ENCODE peak calls at places on chromosomes 4 and X, in eight cellular contexts. One of them, this sample, is unnamed.

GRCh38 chr4:74428278-74428677 is 16.7 kb upstream of the AREG start:
- DNase-seq in breast epithelium: no peak
- DNase-seq in sigmoid colon: no peak
- DNase-seq in upper lobe of left lung: no peak
- DNase-seq in HCT116: no peak
- DNase-seq in HepG2: no peak
- DNase-seq in esophagus muscularis mucosa: no peak
- DNase-seq in A549: no peak
- DNase-seq in this sample: no peak

GRCh38 chr4:40238008-40238699 is 41.3 kb downstream of the RHOH start:
- DNase-seq in breast epithelium: no peak
- DNase-seq in sigmoid colon: no peak
- DNase-seq in upper lobe of left lung: no peak
- DNase-seq in HCT116: no peak
- DNase-seq in HepG2: no peak
- DNase-seq in esophagus muscularis mucosa: no peak
- DNase-seq in A549: no peak
- DNase-seq in this sample: no peak

GRCh38 chrX:56066016-56066415 is 166.1 kb upstream of the KLF8 start:
- DNase-seq in breast epithelium: no peak
- DNase-seq in sigmoid colon: no peak
- DNase-seq in upper lobe of left lung: no peak
- DNase-seq in HCT116: no peak
- DNase-seq in HepG2: no peak
- DNase-seq in esophagus muscularis mucosa: no peak
- DNase-seq in A549: no peak
- DNase-seq in this sample: no peak

GRCh38 chr4:121484633-121485032 is 103.8 kb upstream of the QRFPR start:
- DNase-seq in breast epithelium: no peak
- DNase-seq in sigmoid colon: no peak
- DNase-seq in upper lobe of left lung: peak; percentile 50
- DNase-seq in HCT116: peak; percentile 29
- DNase-seq in HepG2: peak; percentile 36
- DNase-seq in esophagus muscularis mucosa: no peak
- DNase-seq in A549: peak; percentile 38
- DNase-seq in this sample: peak; percentile 36

GRCh38 chr4:160247091-160247656 is 1144.3 kb downstream of the RAPGEF2 start:
- DNase-seq in breast epithelium: no peak
- DNase-seq in sigmoid colon: no peak
- DNase-seq in upper lobe of left lung: no peak
- DNase-seq in HCT116: no peak
- DNase-seq in HepG2: no peak
- DNase-seq in esophagus muscularis mucosa: no peak
- DNase-seq in A549: no peak
- DNase-seq in this sample: no peak

GRCh38 chrX:19514791-19515614 is at the start of gene MAP3K15:
- DNase-seq in breast epithelium: no peak
- DNase-seq in sigmoid colon: no peak
- DNase-seq in upper lobe of left lung: peak; percentile 42
- DNase-seq in HCT116: no peak
- DNase-seq in HepG2: peak; percentile 13
- DNase-seq in esophagus muscularis mucosa: no peak
- DNase-seq in A549: peak; percentile 70
- DNase-seq in this sample: no peak

GRCh38 chr4:142314686-142315085 is 531.4 kb downstream of the INPP4B start:
- DNase-seq in breast epithelium: no peak
- DNase-seq in sigmoid colon: no peak
- DNase-seq in upper lobe of left lung: peak; percentile 24
- DNase-seq in HCT116: no peak
- DNase-seq in HepG2: no peak
- DNase-seq in esophagus muscularis mucosa: no peak
- DNase-seq in A549: no peak
- DNase-seq in this sample: no peak

GRCh38 chr4:109465065-109465464 is 31.4 kb downstream of the SEC24B start:
- DNase-seq in breast epithelium: no peak
- DNase-seq in sigmoid colon: no peak
- DNase-seq in upper lobe of left lung: no peak
- DNase-seq in HCT116: no peak
- DNase-seq in HepG2: no peak
- DNase-seq in esophagus muscularis mucosa: no peak
- DNase-seq in A549: no peak
- DNase-seq in this sample: no peak

GRCh38 chr4:3478446-3479357 is 15.6 kb downstream of the DOK7 start:
- DNase-seq in breast epithelium: no peak
- DNase-seq in sigmoid colon: no peak
- DNase-seq in upper lobe of left lung: no peak
- DNase-seq in HCT116: no peak
- DNase-seq in HepG2: no peak
- DNase-seq in esophagus muscularis mucosa: no peak
- DNase-seq in A549: no peak
- DNase-seq in this sample: no peak

GRCh38 chrX:17584248-17584681 is 153.0 kb upstream of the SCML1 start:
- DNase-seq in breast epithelium: no peak
- DNase-seq in sigmoid colon: no peak
- DNase-seq in upper lobe of left lung: no peak
- DNase-seq in HCT116: no peak
- DNase-seq in HepG2: no peak
- DNase-seq in esophagus muscularis mucosa: no peak
- DNase-seq in A549: peak; percentile 21
- DNase-seq in this sample: no peak

GRCh38 chrX:154804564-154804956 is 725 bp downstream of the MPP1 start:
- DNase-seq in breast epithelium: no peak
- DNase-seq in sigmoid colon: no peak
- DNase-seq in upper lobe of left lung: no peak
- DNase-seq in HCT116: no peak
- DNase-seq in HepG2: no peak
- DNase-seq in esophagus muscularis mucosa: no peak
- DNase-seq in A549: no peak
- DNase-seq in this sample: no peak

GRCh38 chr4:76429636-76430035 is 5.4 kb upstream of the SHROOM3 start:
- DNase-seq in breast epithelium: no peak
- DNase-seq in sigmoid colon: no peak
- DNase-seq in upper lobe of left lung: no peak
- DNase-seq in HCT116: no peak
- DNase-seq in HepG2: no peak
- DNase-seq in esophagus muscularis mucosa: no peak
- DNase-seq in A549: no peak
- DNase-seq in this sample: no peak

GRCh38 chr4:57905965-57906364 is 795.8 kb upstream of the IGFBP7 start:
- DNase-seq in breast epithelium: no peak
- DNase-seq in sigmoid colon: no peak
- DNase-seq in upper lobe of left lung: no peak
- DNase-seq in HCT116: no peak
- DNase-seq in HepG2: no peak
- DNase-seq in esophagus muscularis mucosa: no peak
- DNase-seq in A549: no peak
- DNase-seq in this sample: no peak

GRCh38 chr4:55617587-55618197 is 18.4 kb downstream of the NMU start:
- DNase-seq in breast epithelium: no peak
- DNase-seq in sigmoid colon: no peak
- DNase-seq in upper lobe of left lung: no peak
- DNase-seq in HCT116: no peak
- DNase-seq in HepG2: no peak
- DNase-seq in esophagus muscularis mucosa: no peak
- DNase-seq in A549: no peak
- DNase-seq in this sample: no peak

GRCh38 chr4:140003851-140004579 is 150.0 kb downstream of the MAML3 start:
- DNase-seq in breast epithelium: no peak
- DNase-seq in sigmoid colon: no peak
- DNase-seq in upper lobe of left lung: no peak
- DNase-seq in HCT116: no peak
- DNase-seq in HepG2: no peak
- DNase-seq in esophagus muscularis mucosa: no peak
- DNase-seq in A549: no peak
- DNase-seq in this sample: no peak

GRCh38 chrX:124726881-124727280 is 380.5 kb downstream of the SH2D1A start:
- DNase-seq in breast epithelium: no peak
- DNase-seq in sigmoid colon: no peak
- DNase-seq in upper lobe of left lung: no peak
- DNase-seq in HCT116: no peak
- DNase-seq in HepG2: no peak
- DNase-seq in esophagus muscularis mucosa: no peak
- DNase-seq in A549: no peak
- DNase-seq in this sample: no peak

GRCh38 chr4:74190919-74191397 is 33.0 kb downstream of the MTHFD2L start:
- DNase-seq in breast epithelium: no peak
- DNase-seq in sigmoid colon: no peak
- DNase-seq in upper lobe of left lung: no peak
- DNase-seq in HCT116: no peak
- DNase-seq in HepG2: peak; percentile 82
- DNase-seq in esophagus muscularis mucosa: no peak
- DNase-seq in A549: peak; percentile 17
- DNase-seq in this sample: no peak

GRCh38 chr4:83364312-83364711 is 29.7 kb upstream of the HPSE start:
- DNase-seq in breast epithelium: no peak
- DNase-seq in sigmoid colon: no peak
- DNase-seq in upper lobe of left lung: no peak
- DNase-seq in HCT116: no peak
- DNase-seq in HepG2: no peak
- DNase-seq in esophagus muscularis mucosa: no peak
- DNase-seq in A549: no peak
- DNase-seq in this sample: no peak

GRCh38 chr4:183905081-183905592 is at the start of gene STOX2:
- DNase-seq in breast epithelium: peak; percentile 44
- DNase-seq in sigmoid colon: peak; percentile 80
- DNase-seq in upper lobe of left lung: peak; percentile 84
- DNase-seq in HCT116: no peak
- DNase-seq in HepG2: peak; percentile 26
- DNase-seq in esophagus muscularis mucosa: no peak
- DNase-seq in A549: peak; percentile 71
- DNase-seq in this sample: peak; percentile 85

GRCh38 chrX:9873952-9874351 is 87.7 kb downstream of the SHROOM2 start:
- DNase-seq in breast epithelium: no peak
- DNase-seq in sigmoid colon: no peak
- DNase-seq in upper lobe of left lung: peak; percentile 65
- DNase-seq in HCT116: peak; percentile 10
- DNase-seq in HepG2: peak; percentile 24
- DNase-seq in esophagus muscularis mucosa: no peak
- DNase-seq in A549: peak; percentile 58
- DNase-seq in this sample: no peak

GRCh38 chrX:118724775-118725174 is 2.6 kb upstream of the IL13RA1 start:
- DNase-seq in breast epithelium: no peak
- DNase-seq in sigmoid colon: no peak
- DNase-seq in upper lobe of left lung: no peak
- DNase-seq in HCT116: no peak
- DNase-seq in HepG2: peak; percentile 16
- DNase-seq in esophagus muscularis mucosa: no peak
- DNase-seq in A549: peak; percentile 45
- DNase-seq in this sample: no peak

GRCh38 chrX:65821721-65822496 is 154.5 kb downstream of the MSN start:
- DNase-seq in breast epithelium: no peak
- DNase-seq in sigmoid colon: no peak
- DNase-seq in upper lobe of left lung: peak; percentile 30
- DNase-seq in HCT116: no peak
- DNase-seq in HepG2: no peak
- DNase-seq in esophagus muscularis mucosa: no peak
- DNase-seq in A549: no peak
- DNase-seq in this sample: peak; percentile 17

GRCh38 chr4:73608677-73609594 is 11.3 kb downstream of the RASSF6 start:
- DNase-seq in breast epithelium: peak; percentile 45
- DNase-seq in sigmoid colon: no peak
- DNase-seq in upper lobe of left lung: no peak
- DNase-seq in HCT116: no peak
- DNase-seq in HepG2: peak; percentile 81
- DNase-seq in esophagus muscularis mucosa: no peak
- DNase-seq in A549: peak; percentile 39
- DNase-seq in this sample: no peak

DNA sequence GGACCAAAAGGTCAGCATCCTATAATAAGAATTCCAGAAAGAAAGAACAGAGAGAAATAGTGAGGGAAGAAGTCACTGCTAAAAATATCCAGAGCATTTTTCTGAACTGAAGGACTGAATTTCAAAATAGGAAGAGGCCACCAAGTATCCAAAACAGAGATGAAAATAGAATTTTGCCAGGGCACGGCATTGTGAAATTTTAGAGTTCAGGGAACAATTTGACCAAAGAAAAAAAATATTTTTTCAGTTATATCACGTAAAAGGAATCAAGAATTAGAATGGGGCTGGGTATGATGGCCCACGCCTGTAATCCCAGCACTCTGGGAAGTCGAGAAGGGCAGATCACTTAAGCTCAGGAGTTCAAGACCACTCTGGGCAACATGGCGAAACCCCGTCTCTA is 65.4 kb downstream of the FGFBP1 start:
- DNase-seq in breast epithelium: no peak
- DNase-seq in sigmoid colon: no peak
- DNase-seq in upper lobe of left lung: no peak
- DNase-seq in HCT116: no peak
- DNase-seq in HepG2: no peak
- DNase-seq in esophagus muscularis mucosa: no peak
- DNase-seq in A549: no peak
- DNase-seq in this sample: no peak
- H3K4me1 ChIP-seq in breast epithelium: no peaks in the 10 kb centered on the region
- H3K4me1 ChIP-seq in sigmoid colon: no peaks in the 10 kb centered on the region
- H3K4me1 ChIP-seq in upper lobe of left lung: no peaks in the 10 kb centered on the region
- H3K4me1 ChIP-seq in HCT116: no peaks in the 10 kb centered on the region
- H3K4me1 ChIP-seq in HepG2: no peaks in the 10 kb centered on the region
- H3K4me1 ChIP-seq in esophagus muscularis mucosa: peaks cover 60% of the 10 kb centered on the region
- H3K4me1 ChIP-seq in A549: no peaks in the 10 kb centered on the region
- H3K4me1 ChIP-seq in this sample: no peaks in the 10 kb centered on the region

GRCh38 chrX:104156630-104157529 is at the start of gene SLC25A53:
- DNase-seq in breast epithelium: peak; percentile 52
- DNase-seq in sigmoid colon: peak; percentile 84
- DNase-seq in upper lobe of left lung: peak; percentile 66
- DNase-seq in HCT116: peak; percentile 70
- DNase-seq in HepG2: peak; percentile 70
- DNase-seq in esophagus muscularis mucosa: peak; percentile 91
- DNase-seq in A549: peak; percentile 90
- DNase-seq in this sample: peak; percentile 82
- TF ChIP-seq POLR2A in breast epithelium: no peak
- TF ChIP-seq POLR2A in sigmoid colon: peak; percentile 40
- TF ChIP-seq POLR2A in upper lobe of left lung: peak; percentile 64
- TF ChIP-seq POLR2A in HCT116: no peak
- TF ChIP-seq POLR2A in HepG2: peak; percentile 61
- TF ChIP-seq POLR2A in esophagus muscularis mucosa: no peak
- TF ChIP-seq POLR2A in A549: peak; percentile 54
- TF ChIP-seq POLR2A in this sample: peak; percentile 23

GRCh38 chrX:31166416-31166815 is 94.6 kb upstream of the FTHL17 start:
- DNase-seq in breast epithelium: no peak
- DNase-seq in sigmoid colon: no peak
- DNase-seq in upper lobe of left lung: no peak
- DNase-seq in HCT116: no peak
- DNase-seq in HepG2: no peak
- DNase-seq in esophagus muscularis mucosa: no peak
- DNase-seq in A549: no peak
- DNase-seq in this sample: no peak
- H3K27ac ChIP-seq in breast epithelium: no peak overlapping the region
- H3K27ac ChIP-seq in sigmoid colon: no peak overlapping the region
- H3K27ac ChIP-seq in upper lobe of left lung: no peak overlapping the region
- H3K27ac ChIP-seq in HCT116: no peak overlapping the region
- H3K27ac ChIP-seq in HepG2: no peak overlapping the region
- H3K27ac ChIP-seq in esophagus muscularis mucosa: no peak overlapping the region
- H3K27ac ChIP-seq in A549: no peak overlapping the region
- H3K27ac ChIP-seq in this sample: no peak overlapping the region

DNA sequence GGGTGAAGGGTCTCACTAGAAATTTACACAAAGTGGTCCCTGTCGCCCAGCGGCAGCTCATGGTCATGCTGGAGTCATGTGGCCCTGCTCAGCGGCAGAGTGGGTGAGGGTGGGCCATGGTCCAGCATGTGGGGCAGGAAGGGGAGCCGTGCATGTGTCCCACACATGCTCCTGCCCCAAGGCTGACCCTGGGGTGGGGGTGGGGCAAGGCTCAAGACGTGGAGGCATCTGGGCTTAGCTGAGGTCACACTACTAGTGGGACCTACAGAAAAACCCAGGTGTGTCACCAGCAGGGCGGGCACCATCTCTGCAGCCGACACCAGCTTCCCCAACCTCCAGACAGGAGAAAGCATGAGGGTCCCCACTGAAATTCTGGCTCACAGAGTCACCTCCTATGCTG is 42.4 kb downstream of the EVC start:
- DNase-seq in breast epithelium: no peak
- DNase-seq in sigmoid colon: no peak
- DNase-seq in upper lobe of left lung: no peak
- DNase-seq in HCT116: no peak
- DNase-seq in HepG2: no peak
- DNase-seq in esophagus muscularis mucosa: no peak
- DNase-seq in A549: no peak
- DNase-seq in this sample: no peak
- H3K4me1 ChIP-seq in breast epithelium: no peaks in the 10 kb centered on the region
- H3K4me1 ChIP-seq in sigmoid colon: no peaks in the 10 kb centered on the region
- H3K4me1 ChIP-seq in upper lobe of left lung: no peaks in the 10 kb centered on the region
- H3K4me1 ChIP-seq in HCT116: peaks cover 10% of the 10 kb centered on the region
- H3K4me1 ChIP-seq in HepG2: no peaks in the 10 kb centered on the region
- H3K4me1 ChIP-seq in esophagus muscularis mucosa: no peaks in the 10 kb centered on the region
- H3K4me1 ChIP-seq in A549: peaks cover 23% of the 10 kb centered on the region
- H3K4me1 ChIP-seq in this sample: no peaks in the 10 kb centered on the region